ENCODE peak calls at places on chromosome X, in four cellular contexts. One of them, this sample, is unnamed.

GRCh38 chrX:15549189-15550012 is 48.8 kb downstream of the BMX start:
- DNase-seq in upper lobe of right lung: no peak
- DNase-seq in cardiac fibroblast: no peak
- DNase-seq in activated B cell treated with CpG ODN at 0.5 μM for 24 hours: no peak
- DNase-seq in this sample: no peak

GRCh38 chrX:1807301-1807731 is 192.5 kb downstream of the ASMT start:
- DNase-seq in activated B cell treated with CpG ODN at 0.5 μM for 24 hours: no peak
- DNase-seq in cardiac fibroblast: peak; percentile 28
- DNase-seq in upper lobe of right lung: no peak
- DNase-seq in this sample: no peak

GRCh38 chrX:20252392-20253231 is 14.1 kb downstream of the RPS6KA3 start:
- DNase-seq in activated B cell treated with CpG ODN at 0.5 μM for 24 hours: peak; percentile 42
- DNase-seq in upper lobe of right lung: peak; percentile 67
- DNase-seq in cardiac fibroblast: peak; percentile 68
- DNase-seq in this sample: no peak

GRCh38 chrX:150515801-150516200 is 52.6 kb upstream of the MTM1 start:
- DNase-seq in upper lobe of right lung: no peak
- DNase-seq in activated B cell treated with CpG ODN at 0.5 μM for 24 hours: no peak
- DNase-seq in cardiac fibroblast: no peak
- DNase-seq in this sample: no peak

GRCh38 chrX:14963447-14964236 is 90.4 kb downstream of the MOSPD2 start:
- DNase-seq in activated B cell treated with CpG ODN at 0.5 μM for 24 hours: no peak
- DNase-seq in upper lobe of right lung: no peak
- DNase-seq in cardiac fibroblast: peak; percentile 11
- DNase-seq in this sample: no peak

GRCh38 chrX:49129427-49129826 is 5.9 kb upstream of the GPKOW start:
- DNase-seq in upper lobe of right lung: no peak
- DNase-seq in activated B cell treated with CpG ODN at 0.5 μM for 24 hours: no peak
- DNase-seq in cardiac fibroblast: no peak
- DNase-seq in this sample: no peak

GRCh38 chrX:47802589-47802988 is 34.1 kb upstream of the ZNF81 start:
- DNase-seq in upper lobe of right lung: no peak
- DNase-seq in activated B cell treated with CpG ODN at 0.5 μM for 24 hours: no peak
- DNase-seq in cardiac fibroblast: peak; percentile 35
- DNase-seq in this sample: no peak

GRCh38 chrX:70324326-70324725 is 34.4 kb downstream of the KIF4A start:
- DNase-seq in cardiac fibroblast: no peak
- DNase-seq in activated B cell treated with CpG ODN at 0.5 μM for 24 hours: no peak
- DNase-seq in upper lobe of right lung: no peak
- DNase-seq in this sample: no peak

GRCh38 chrX:17390325-17390992 is 15.5 kb downstream of the NHS start:
- DNase-seq in activated B cell treated with CpG ODN at 0.5 μM for 24 hours: no peak
- DNase-seq in cardiac fibroblast: no peak
- DNase-seq in upper lobe of right lung: no peak
- DNase-seq in this sample: no peak

GRCh38 chrX:39755152-39756032 is 342.4 kb downstream of the BCOR start:
- DNase-seq in cardiac fibroblast: peak; percentile 95
- DNase-seq in activated B cell treated with CpG ODN at 0.5 μM for 24 hours: no peak
- DNase-seq in upper lobe of right lung: peak; percentile 69
- DNase-seq in this sample: peak; percentile 79

GRCh38 chrX:77962068-77962902 is 7.2 kb downstream of the PGAM4 start:
- DNase-seq in upper lobe of right lung: no peak
- DNase-seq in activated B cell treated with CpG ODN at 0.5 μM for 24 hours: no peak
- DNase-seq in cardiac fibroblast: peak; percentile 52
- DNase-seq in this sample: no peak

GRCh38 chrX:48487362-48487785 is 11.4 kb downstream of the FTSJ1 start:
- DNase-seq in cardiac fibroblast: peak; percentile 99
- DNase-seq in upper lobe of right lung: no peak
- DNase-seq in activated B cell treated with CpG ODN at 0.5 μM for 24 hours: no peak
- DNase-seq in this sample: no peak

GRCh38 chrX:9682456-9682855 is 83.2 kb downstream of the GPR143 start:
- DNase-seq in activated B cell treated with CpG ODN at 0.5 μM for 24 hours: no peak
- DNase-seq in cardiac fibroblast: peak; percentile 31
- DNase-seq in upper lobe of right lung: no peak
- DNase-seq in this sample: no peak

GRCh38 chrX:107678957-107679740 is 50.8 kb downstream of the PRPS1 start:
- DNase-seq in activated B cell treated with CpG ODN at 0.5 μM for 24 hours: peak; percentile 22
- DNase-seq in cardiac fibroblast: peak; percentile 95
- DNase-seq in upper lobe of right lung: peak; percentile 76
- DNase-seq in this sample: no peak

GRCh38 chrX:10017866-10018265 is 50.7 kb downstream of the CLDN34 start:
- DNase-seq in upper lobe of right lung: no peak
- DNase-seq in activated B cell treated with CpG ODN at 0.5 μM for 24 hours: no peak
- DNase-seq in cardiac fibroblast: peak; percentile 83
- DNase-seq in this sample: no peak

GRCh38 chrX:138745215-138745614 is 33.7 kb upstream of the FGF13 start:
- DNase-seq in upper lobe of right lung: no peak
- DNase-seq in activated B cell treated with CpG ODN at 0.5 μM for 24 hours: no peak
- DNase-seq in cardiac fibroblast: peak; percentile 62
- DNase-seq in this sample: peak; percentile 39

GRCh38 chrX:130295519-130296314 is 27.0 kb upstream of the ZNF280C start:
- DNase-seq in activated B cell treated with CpG ODN at 0.5 μM for 24 hours: no peak
- DNase-seq in cardiac fibroblast: peak; percentile 15
- DNase-seq in upper lobe of right lung: no peak
- DNase-seq in this sample: no peak

GRCh38 chrX:128897611-128898010 is 625.7 kb downstream of the SMARCA1 start:
- DNase-seq in cardiac fibroblast: no peak
- DNase-seq in upper lobe of right lung: no peak
- DNase-seq in activated B cell treated with CpG ODN at 0.5 μM for 24 hours: no peak
- DNase-seq in this sample: no peak

GRCh38 chrX:47843363-47843762 is 6.7 kb downstream of the ZNF81 start:
- DNase-seq in cardiac fibroblast: peak; percentile 13
- DNase-seq in upper lobe of right lung: no peak
- DNase-seq in activated B cell treated with CpG ODN at 0.5 μM for 24 hours: no peak
- DNase-seq in this sample: no peak

GRCh38 chrX:131704136-131704695 is 160.3 kb downstream of the OR13H1 start:
- DNase-seq in upper lobe of right lung: no peak
- DNase-seq in cardiac fibroblast: no peak
- DNase-seq in activated B cell treated with CpG ODN at 0.5 μM for 24 hours: no peak
- DNase-seq in this sample: no peak
- TF ChIP-seq CTCF in upper lobe of right lung: no peak
- TF ChIP-seq CTCF in cardiac fibroblast: no peak
- TF ChIP-seq CTCF in activated B cell treated with CpG ODN at 0.5 μM for 24 hours: no peak
- TF ChIP-seq CTCF in this sample: no peak

GRCh38 chrX:57447856-57448255 is 144.0 kb upstream of the ZXDB start:
- DNase-seq in cardiac fibroblast: peak; percentile 43
- DNase-seq in upper lobe of right lung: no peak
- DNase-seq in activated B cell treated with CpG ODN at 0.5 μM for 24 hours: no peak
- DNase-seq in this sample: no peak

DNA sequence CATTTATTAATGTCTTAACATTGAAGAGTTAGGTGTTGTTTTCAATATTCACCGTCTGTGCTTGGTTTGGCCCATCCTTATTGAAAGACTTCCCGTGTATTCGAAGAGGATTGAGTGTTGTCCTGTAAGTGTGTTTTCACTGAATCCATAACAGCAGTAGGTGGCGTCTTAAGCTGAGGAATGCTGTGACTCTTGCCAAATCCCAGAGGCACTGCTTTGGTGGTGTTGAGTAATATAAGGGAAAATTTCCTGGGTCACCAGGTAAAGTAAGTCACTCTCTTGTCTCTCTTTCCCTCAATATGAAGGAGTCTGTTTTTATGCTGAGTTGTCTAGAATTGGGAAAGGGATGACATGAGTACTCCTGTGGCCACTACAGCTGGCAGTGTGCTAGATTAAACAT is 146.8 kb upstream of the ZXDB start:
- DNase-seq in activated B cell treated with CpG ODN at 0.5 μM for 24 hours: no peak
- DNase-seq in cardiac fibroblast: peak; percentile 9
- DNase-seq in upper lobe of right lung: no peak
- DNase-seq in this sample: no peak
- TF ChIP-seq CTCF in activated B cell treated with CpG ODN at 0.5 μM for 24 hours: no peak
- TF ChIP-seq CTCF in cardiac fibroblast: no peak
- TF ChIP-seq CTCF in upper lobe of right lung: no peak
- TF ChIP-seq CTCF in this sample: no peak

GRCh38 chrX:114162068-114162735 is 421.7 kb upstream of the HTR2C start:
- DNase-seq in upper lobe of right lung: no peak
- DNase-seq in cardiac fibroblast: no peak
- DNase-seq in activated B cell treated with CpG ODN at 0.5 μM for 24 hours: no peak
- DNase-seq in this sample: no peak
- TF ChIP-seq CTCF in upper lobe of right lung: no peak
- TF ChIP-seq CTCF in cardiac fibroblast: no peak
- TF ChIP-seq CTCF in activated B cell treated with CpG ODN at 0.5 μM for 24 hours: no peak
- TF ChIP-seq CTCF in this sample: no peak

DNA sequence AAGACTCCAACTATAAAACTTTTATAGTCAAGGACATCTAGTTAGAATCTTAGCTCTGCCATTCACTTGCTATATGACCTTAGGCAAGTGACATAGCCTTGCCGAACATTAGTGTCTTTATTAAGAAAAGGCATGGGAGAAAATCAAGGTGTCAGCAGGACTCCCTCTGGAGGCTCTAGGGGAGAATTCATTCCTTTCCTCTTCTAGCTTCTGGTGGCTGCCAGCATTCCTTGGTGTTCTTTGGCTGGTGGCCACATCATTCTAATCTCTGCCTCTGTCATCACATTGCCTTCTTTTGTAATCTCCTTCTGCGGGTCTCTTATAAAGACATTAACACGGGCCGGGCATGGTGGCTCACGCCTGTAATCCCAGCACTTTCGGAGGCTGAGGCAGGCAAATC is 99.8 kb downstream of the PPP1R2C start:
- DNase-seq in activated B cell treated with CpG ODN at 0.5 μM for 24 hours: no peak
- DNase-seq in upper lobe of right lung: no peak
- DNase-seq in cardiac fibroblast: peak; percentile 51
- DNase-seq in this sample: no peak
- TF ChIP-seq CTCF in activated B cell treated with CpG ODN at 0.5 μM for 24 hours: no peak
- TF ChIP-seq CTCF in upper lobe of right lung: no peak
- TF ChIP-seq CTCF in cardiac fibroblast: peak; percentile 18
- TF ChIP-seq CTCF in this sample: no peak